ENCODE peak calls at places on chromosome 12, in five cellular contexts. M is HFF-Myc, J is psoas muscle, X is AG10803, Y is choroid plexus epithelial cell. B is an unnamed sample.
A peak's percentile ranks its signal among the peaks of the same experiment; 100 is the strongest.

GRCh38 chr12:52256165-52256935 is 18.1 kb upstream of the KRT86 start:
- DNase-seq in J (no peak), Y (no peak), M (no peak), X (no peak), B (no peak)

GRCh38 chr12:109704371-109705098 is 9.1 kb upstream of the FAM222A start:
- DNase-seq in J (no peak), Y (no peak), M (no peak), X (no peak), B (no peak)

GRCh38 chr12:67772276-67773169 is 124.0 kb downstream of the DYRK2 start:
- DNase-seq in M (no peak), Y (peak; percentile 93), X (peak; percentile 18), J (no peak), B (peak; percentile 80)

GRCh38 chr12:66365718-66366485 is 63.6 kb downstream of the HELB start:
- DNase-seq in J (no peak), Y (peak; percentile 68), M (no peak), X (peak; percentile 1), B (no peak)

GRCh38 chr12:10543499-10543898 is 37.8 kb downstream of the EIF2S3B start:
- DNase-seq in M (no peak), Y (no peak), J (no peak), X (no peak), B (no peak)

GRCh38 chr12:69070319-69071090 is 137.5 kb upstream of the CPM start:
- DNase-seq in Y (peak; percentile 84), M (peak; percentile 62), J (no peak), X (peak; percentile 74), B (peak; percentile 68)

GRCh38 chr12:58832-59231 is 7.7 kb upstream of the IQSEC3 start:
- DNase-seq in J (no peak), Y (no peak), M (no peak), X (no peak), B (no peak)

GRCh38 chr12:24135158-24135850 is 185.8 kb upstream of the SOX5 start:
- DNase-seq in M (no peak), Y (no peak), X (no peak), J (no peak), B (no peak)

GRCh38 chr12:14048949-14049545 is 67.6 kb upstream of the GRIN2B start:
- DNase-seq in X (no peak), J (no peak), Y (no peak), M (no peak), B (no peak)

GRCh38 chr12:117438809-117439208 is 77.4 kb upstream of the NOS1 start:
- DNase-seq in J (no peak), M (no peak), X (no peak), Y (no peak), B (no peak)

GRCh38 chr12:120849765-120850164 is 54.4 kb downstream of the SPPL3 start:
- DNase-seq in Y (peak; percentile 75), J (no peak), X (no peak), M (no peak), B (peak; percentile 53)

GRCh38 chr12:14283489-14284144 is 81.9 kb upstream of the ATF7IP start:
- DNase-seq in X (no peak), J (no peak), M (no peak), Y (no peak), B (no peak)

GRCh38 chr12:131049002-131049401 is 95.3 kb downstream of the ADGRD1 start:
- DNase-seq in X (no peak), Y (no peak), M (no peak), J (no peak), B (no peak)

GRCh38 chr12:103838254-103838914 is 2.6 kb downstream of the NT5DC3 start:
- DNase-seq in M (no peak), Y (no peak), X (no peak), J (no peak), B (no peak)
- H3K4me3 ChIP-seq in M (no peak overlapping the region), Y (no peak overlapping the region), X (no peak overlapping the region), J (no peak overlapping the region), B (peak overlapping the region; percentile 93)

GRCh38 chr12:124871297-124871696 is 7.6 kb upstream of the SCARB1 start:
- DNase-seq in J (no peak), Y (no peak), M (no peak), X (no peak), B (no peak)

GRCh38 chr12:124867389-124867930 is 3.8 kb upstream of the SCARB1 start:
- DNase-seq in M (no peak), Y (peak; percentile 62), J (no peak), X (peak; percentile 29), B (peak; percentile 33)

GRCh38 chr12:124868252-124868965 is 4.7 kb upstream of the SCARB1 start:
- DNase-seq in M (no peak), X (no peak), Y (no peak), J (no peak), B (no peak)

GRCh38 chr12:124870515-124870914 is 6.9 kb upstream of the SCARB1 start:
- DNase-seq in M (no peak), Y (no peak), X (no peak), J (no peak), B (no peak)

DNA sequence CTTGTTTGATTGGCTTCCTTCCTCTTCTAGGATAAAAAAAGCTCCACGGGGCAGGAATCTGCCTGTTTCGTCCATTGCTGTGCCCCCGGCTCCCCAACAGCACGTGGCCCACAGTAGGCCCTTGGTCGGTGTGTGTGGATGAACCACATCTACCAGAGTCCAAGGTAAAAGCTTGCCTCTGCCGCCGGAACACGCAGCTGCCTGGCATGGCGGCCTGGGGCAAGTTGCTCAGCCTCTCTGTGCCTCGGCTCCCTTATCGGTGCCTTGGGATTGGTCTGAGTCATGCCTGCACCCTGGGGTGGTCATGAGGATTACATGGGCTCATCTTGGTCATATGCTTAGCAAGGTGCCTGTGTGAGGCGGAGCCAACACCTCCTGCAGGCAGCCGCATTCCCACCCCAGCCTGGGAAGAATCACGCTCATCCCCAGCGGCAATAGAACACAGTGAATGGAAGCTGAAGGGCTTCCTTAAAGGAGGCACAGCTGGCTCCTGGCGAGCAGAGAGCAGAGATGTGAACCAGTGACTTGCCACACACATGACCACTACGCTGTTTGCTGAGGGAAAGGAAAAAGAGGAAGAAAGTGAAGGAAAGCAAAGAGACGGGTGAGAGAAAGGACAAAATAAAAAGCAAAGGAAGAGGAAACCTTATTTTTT is 5.5 kb upstream of the SCARB1 start:
- DNase-seq in M (no peak), Y (peak; percentile 45), X (no peak), J (no peak), B (no peak)
- H3K4me3 ChIP-seq in M (no peak overlapping the region), Y (no peak overlapping the region), X (no peak overlapping the region), J (no peak overlapping the region), B (no peak overlapping the region)

GRCh38 chr12:100797246-100797645 is 2.7 kb downstream of the ANO4 start:
- DNase-seq in M (no peak), X (no peak), J (no peak), Y (no peak), B (no peak)

GRCh38 chr12:100794441-100795192 is at the start of gene ANO4:
- DNase-seq in M (no peak), X (peak; percentile 21), J (no peak), Y (peak; percentile 28), B (peak; percentile 37)

GRCh38 chr12:100793182-100793581 is 1.4 kb upstream of the ANO4 start:
- DNase-seq in M (no peak), X (peak; percentile 56), J (no peak), Y (peak; percentile 47), B (peak; percentile 69)

GRCh38 chr12:100796616-100797015 is 2.0 kb downstream of the ANO4 start:
- DNase-seq in Y (no peak), X (no peak), M (no peak), J (no peak), B (no peak)

GRCh38 chr12:100795193-100796179 is 910 bp downstream of the ANO4 start:
- DNase-seq in J (no peak), Y (no peak), M (no peak), X (no peak), B (no peak)
- H3K4me3 ChIP-seq in J (no peak overlapping the region), Y (no peak overlapping the region), M (no peak overlapping the region), X (no peak overlapping the region), B (peak overlapping the region; percentile 36)

GRCh38 chr12:40996091-40996490 is 192.0 kb upstream of the PDZRN4 start:
- DNase-seq in M (no peak), X (no peak), Y (no peak), J (no peak), B (no peak)
- H3K4me3 ChIP-seq in M (no peak overlapping the region), X (no peak overlapping the region), Y (no peak overlapping the region), J (no peak overlapping the region), B (no peak overlapping the region)

GRCh38 chr12:58917699-58918334 is 2.5 kb downstream of the LRIG3 start:
- DNase-seq in Y (peak; percentile 52), M (no peak), J (no peak), X (peak; percentile 27), B (peak; percentile 53)
- H3K4me3 ChIP-seq in Y (peak overlapping the region; percentile 89), M (peak overlapping the region; percentile 74), J (peak overlapping the region; percentile 95), X (peak overlapping the region; percentile 90), B (peak overlapping the region; percentile 77)

GRCh38 chr12:34405286-34406227 is 383.3 kb downstream of the ALG10 start:
- DNase-seq in M (no peak), X (no peak), Y (no peak), J (peak; percentile 2), B (no peak)
- H3K4me3 ChIP-seq in M (no peak overlapping the region), X (no peak overlapping the region), Y (no peak overlapping the region), J (no peak overlapping the region), B (no peak overlapping the region)

DNA sequence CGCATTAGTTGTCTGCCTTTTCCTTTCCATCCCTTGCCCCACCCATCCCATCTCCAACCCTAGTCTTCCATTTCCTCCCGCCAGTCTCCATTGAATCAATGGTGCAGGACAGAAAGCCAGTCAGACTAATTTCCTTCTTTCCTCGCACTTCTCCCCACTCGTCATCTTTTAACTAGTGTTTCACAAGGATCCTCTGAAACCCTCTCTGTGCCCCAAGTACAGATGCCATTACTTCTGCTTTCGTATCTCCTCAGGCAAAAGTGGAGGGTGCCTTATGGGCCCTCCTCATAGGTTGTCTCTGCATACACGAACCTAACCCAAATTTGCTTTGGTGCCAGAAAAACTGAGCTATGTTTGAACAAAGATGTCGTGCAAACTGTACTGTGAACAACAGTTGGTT is 4.3 kb downstream of the DAZAP2 start:
- DNase-seq in J (no peak), X (no peak), M (no peak), Y (no peak), B (no peak)
- H3K4me3 ChIP-seq in J (no peak overlapping the region), X (no peak overlapping the region), M (no peak overlapping the region), Y (no peak overlapping the region), B (no peak overlapping the region)

DNA sequence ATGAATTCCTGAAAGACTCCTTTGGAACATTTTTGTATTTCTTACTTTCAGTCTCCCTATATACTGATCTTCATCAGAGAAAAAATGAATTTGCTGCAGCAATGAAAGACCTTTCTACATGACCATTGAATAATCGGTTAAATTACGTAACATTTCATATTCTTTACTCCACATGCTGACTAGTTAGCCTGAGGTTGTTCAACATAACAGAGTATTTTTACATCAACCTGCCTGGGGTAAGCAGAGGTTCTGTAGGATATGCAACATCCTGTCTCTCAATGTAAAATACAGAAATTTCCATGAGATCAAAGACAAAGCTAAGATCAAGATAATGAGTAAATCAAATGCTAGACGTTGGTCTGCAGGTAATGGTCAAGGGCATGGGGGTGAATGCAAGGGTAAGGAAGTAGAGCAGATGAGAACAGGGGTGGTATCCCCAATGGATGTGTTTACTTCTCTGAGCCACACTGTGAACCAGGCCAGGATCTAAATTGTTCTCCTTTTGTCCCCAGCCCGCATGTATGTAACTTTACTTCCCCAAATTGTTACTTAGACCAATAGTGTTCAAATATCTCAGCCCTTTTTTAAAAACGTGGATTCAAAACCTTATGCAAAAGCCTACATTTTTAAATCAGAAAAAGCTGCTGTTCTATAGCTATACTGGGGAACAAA is 45.3 kb downstream of the DUSP6 start:
- DNase-seq in X (no peak), Y (no peak), M (no peak), J (no peak), B (no peak)
- H3K4me3 ChIP-seq in X (no peak overlapping the region), Y (no peak overlapping the region), M (no peak overlapping the region), J (no peak overlapping the region), B (no peak overlapping the region)